ENCODE peak calls at places on chromosome 7, in six cellular contexts. P, I, G, Y, F and W are unnamed samples.

GRCh38 chr7:74187915-74188675 is 13.9 kb downstream of the EIF4H start:
- DNase-seq in P (peak; percentile 61), Y (no peak), I (no peak), F (no peak), G (no peak), W (no peak)

GRCh38 chr7:49397750-49398149 is 375.7 kb upstream of the VWC2 start:
- DNase-seq in F (no peak), G (no peak), Y (no peak), I (no peak), P (no peak), W (no peak)

GRCh38 chr7:154440656-154441055 is 388.5 kb downstream of the DPP6 start:
- DNase-seq in G (no peak), F (no peak), I (no peak), P (no peak), Y (no peak), W (no peak)

GRCh38 chr7:144483189-144483588 is 79.7 kb upstream of the NOBOX start:
- DNase-seq in G (no peak), Y (no peak), P (no peak), F (no peak), I (no peak), W (no peak)

GRCh38 chr7:50805425-50806130 is 22.9 kb upstream of the GRB10 start:
- DNase-seq in G (no peak), Y (no peak), I (no peak), F (no peak), P (no peak), W (peak; percentile 23)

GRCh38 chr7:36916619-36917018 is 192.3 kb upstream of the AOAH start:
- DNase-seq in F (no peak), I (no peak), P (no peak), Y (no peak), G (no peak), W (no peak)

GRCh38 chr7:107471292-107472070 is 1.6 kb downstream of the GPR22 start:
- DNase-seq in F (no peak), P (no peak), I (no peak), G (no peak), Y (no peak), W (no peak)

GRCh38 chr7:50706469-50706937 is 76.2 kb downstream of the GRB10 start:
- DNase-seq in P (no peak), F (no peak), G (no peak), I (no peak), Y (no peak), W (no peak)

GRCh38 chr7:105268056-105268455 is 120.7 kb downstream of the SRPK2 start:
- DNase-seq in P (no peak), G (no peak), I (peak; percentile 83), F (no peak), Y (peak; percentile 25), W (peak; percentile 44)

GRCh38 chr7:141251180-141251579 is 177.3 kb downstream of the TMEM178B start:
- DNase-seq in G (no peak), P (no peak), I (no peak), Y (no peak), F (no peak), W (no peak)

GRCh38 chr7:24700446-24701044 is 56.7 kb downstream of the GSDME start:
- DNase-seq in Y (no peak), I (peak; percentile 83), F (no peak), G (no peak), P (no peak), W (no peak)

GRCh38 chr7:50308301-50309129 is 4.0 kb downstream of the IKZF1 start:
- DNase-seq in F (no peak), P (no peak), G (no peak), I (no peak), Y (no peak), W (no peak)

GRCh38 chr7:77550586-77550985 is 13.5 kb downstream of the PTPN12 start:
- DNase-seq in I (peak; percentile 91), G (no peak), P (no peak), F (no peak), Y (no peak), W (no peak)

GRCh38 chr7:30062587-30062986 is 34.4 kb downstream of the PLEKHA8 start:
- DNase-seq in P (no peak), I (no peak), Y (peak; percentile 29), F (no peak), G (no peak), W (no peak)

GRCh38 chr7:100367676-100368613 is 5.3 kb upstream of the PILRA start:
- DNase-seq in F (no peak), P (no peak), Y (no peak), I (no peak), G (no peak), W (no peak)

GRCh38 chr7:139995034-139995915 is 67.5 kb downstream of the PARP12 start:
- DNase-seq in F (no peak), P (peak; percentile 73), Y (no peak), I (peak; percentile 6), G (no peak), W (no peak)

GRCh38 chr7:79647711-79648110 is 194.2 kb upstream of the MAGI2 start:
- DNase-seq in Y (no peak), I (no peak), G (no peak), P (no peak), F (no peak), W (no peak)

GRCh38 chr7:79646278-79646677 is 192.8 kb upstream of the MAGI2 start:
- DNase-seq in I (no peak), F (no peak), P (no peak), G (no peak), Y (no peak), W (no peak)
- H3K27ac ChIP-seq in I (no peak overlapping the region), F (no peak overlapping the region), P (no peak overlapping the region), G (no peak overlapping the region), Y (no peak overlapping the region), W (no peak overlapping the region)

GRCh38 chr7:116455009-116455408 is 44.5 kb upstream of the CAV2 start:
- DNase-seq in Y (no peak), F (no peak), G (no peak), I (peak; percentile 70), P (no peak), W (no peak)

GRCh38 chr7:116454377-116454776 is 45.2 kb upstream of the CAV2 start:
- DNase-seq in G (no peak), Y (no peak), P (no peak), I (no peak), F (no peak), W (no peak)

GRCh38 chr7:116449441-116449840 is 50.1 kb upstream of the CAV2 start:
- DNase-seq in Y (no peak), P (no peak), F (no peak), G (no peak), I (no peak), W (no peak)

GRCh38 chr7:116449950-116450349 is 49.6 kb upstream of the CAV2 start:
- DNase-seq in I (no peak), G (no peak), F (no peak), Y (no peak), P (no peak), W (no peak)

GRCh38 chr7:116451958-116452729 is 47.4 kb upstream of the CAV2 start:
- DNase-seq in F (no peak), G (no peak), Y (no peak), P (no peak), I (no peak), W (no peak)
- H3K27ac ChIP-seq in F (no peak overlapping the region), G (no peak overlapping the region), Y (no peak overlapping the region), P (no peak overlapping the region), I (no peak overlapping the region), W (no peak overlapping the region)

GRCh38 chr7:26334171-26334570 is 42.5 kb downstream of the SNX10 start:
- DNase-seq in Y (no peak), G (no peak), P (no peak), I (no peak), F (no peak), W (no peak)

GRCh38 chr7:26329520-26330269 is 38.0 kb downstream of the SNX10 start:
- DNase-seq in Y (no peak), G (no peak), F (no peak), P (peak; percentile 29), I (no peak), W (no peak)

GRCh38 chr7:26328498-26329390 is 37.1 kb downstream of the SNX10 start:
- DNase-seq in Y (no peak), F (no peak), I (no peak), P (no peak), G (no peak), W (no peak)

GRCh38 chr7:26332698-26333097 is 41.0 kb downstream of the SNX10 start:
- DNase-seq in F (no peak), I (no peak), G (no peak), Y (no peak), P (no peak), W (no peak)

DNA sequence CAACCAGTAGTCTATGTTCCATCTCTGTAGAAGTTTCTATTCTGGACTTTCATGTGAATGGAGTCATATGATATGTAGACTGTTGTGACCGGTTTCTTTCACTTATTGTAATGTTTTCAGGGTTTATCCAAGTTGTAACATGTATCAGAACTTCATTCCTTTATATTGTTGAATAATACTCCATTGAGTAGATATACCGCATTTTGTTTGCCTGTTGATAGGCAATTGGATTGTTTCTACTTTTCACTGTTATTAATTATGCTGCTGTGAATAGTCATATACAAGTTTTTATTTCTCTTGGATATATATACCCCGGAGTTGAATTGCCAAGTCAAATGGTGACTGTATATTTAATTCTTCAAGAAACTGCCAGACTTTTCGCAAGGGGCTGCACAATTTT is 40.1 kb downstream of the SNX10 start:
- DNase-seq in F (no peak), P (no peak), G (no peak), Y (no peak), I (no peak), W (no peak)
- H3K27ac ChIP-seq in F (no peak overlapping the region), P (no peak overlapping the region), G (no peak overlapping the region), Y (no peak overlapping the region), I (no peak overlapping the region), W (no peak overlapping the region)

DNA sequence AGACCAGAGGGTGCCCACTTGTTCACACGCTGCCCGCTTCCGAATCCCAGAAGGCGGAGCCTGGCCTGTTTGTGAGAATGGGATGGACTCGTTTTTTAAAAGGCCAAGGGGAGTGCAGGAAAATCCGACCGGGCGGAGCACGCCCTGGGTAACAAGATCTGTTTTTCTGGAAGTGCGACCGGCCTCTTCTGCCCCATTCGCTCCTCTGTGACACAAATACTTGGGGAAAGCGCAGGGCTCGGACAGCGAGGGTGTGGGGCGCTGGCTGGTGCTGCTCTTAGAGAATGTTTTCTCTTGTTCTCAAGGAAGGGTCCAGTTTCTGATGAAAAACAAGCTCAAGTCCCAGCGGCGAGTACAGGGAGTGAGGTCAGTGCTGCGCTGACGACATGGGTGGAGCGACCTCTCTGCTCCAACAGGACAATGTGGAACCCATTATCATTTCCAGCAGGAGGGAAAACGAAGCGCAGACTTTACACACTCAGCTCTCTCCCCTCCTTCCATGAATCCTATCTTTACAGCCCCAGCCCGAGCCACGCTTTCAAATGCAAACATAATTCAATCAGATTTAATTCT is 1.3 kb downstream of the RADIL start:
- DNase-seq in F (no peak), G (no peak), P (no peak), Y (no peak), I (peak; percentile 41), W (no peak)
- H3K27ac ChIP-seq in F (no peak overlapping the region), G (no peak overlapping the region), P (no peak overlapping the region), Y (no peak overlapping the region), I (no peak overlapping the region), W (no peak overlapping the region)

DNA sequence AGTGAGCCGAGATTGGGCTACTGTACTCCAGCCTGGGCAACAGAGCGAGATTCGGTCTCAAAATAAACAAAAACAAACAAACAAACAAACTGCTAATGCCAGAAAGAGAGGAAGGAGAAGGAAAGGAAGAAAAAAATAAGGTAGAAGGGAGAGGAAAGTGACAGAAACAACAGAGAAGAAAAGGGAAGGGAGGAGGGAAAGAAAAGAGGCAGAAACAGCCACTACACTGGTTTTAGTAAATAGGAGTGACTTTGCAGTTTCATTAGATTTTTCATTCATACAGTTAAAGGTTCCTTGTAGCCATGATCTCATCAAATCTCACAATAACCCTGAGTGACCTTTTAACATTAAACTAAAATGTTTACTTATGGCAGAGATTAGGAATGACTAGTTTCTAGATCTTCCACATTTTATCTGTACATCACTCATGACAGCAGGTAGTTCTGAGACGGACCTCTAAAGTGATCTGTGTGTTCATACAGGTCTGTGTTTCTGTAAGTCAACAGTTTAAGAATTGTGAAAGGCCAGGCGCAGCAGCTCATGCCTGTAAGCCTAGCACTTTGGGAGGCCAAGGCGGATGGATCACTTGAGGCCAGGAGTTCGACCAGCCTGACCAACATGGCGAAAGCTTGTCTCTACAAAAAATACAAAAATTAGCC is 191.3 kb upstream of the KLF14 start:
- DNase-seq in F (no peak), G (no peak), I (no peak), Y (no peak), P (no peak), W (no peak)
- H3K27ac ChIP-seq in F (no peak overlapping the region), G (no peak overlapping the region), I (no peak overlapping the region), Y (peak overlapping the region; percentile 42), P (peak overlapping the region; percentile 17), W (no peak overlapping the region)